ENCODE peak calls at places on chromosomes 7 and 10, in five cellular contexts. D, I, K, S and C are unnamed samples.

GRCh38 chr7:99038086-99038855 is 105.6 kb downstream of the SMURF1 start:
- DNase-seq in K (no peak), D (no peak), S (no peak), I (no peak), C (no peak)

GRCh38 chr10:44925224-44925623 is 14.1 kb downstream of the TMEM72 start:
- DNase-seq in K (no peak), S (no peak), D (no peak), I (no peak), C (no peak)

GRCh38 chr10:88457680-88458079 is 125.4 kb downstream of the RNLS start:
- DNase-seq in K (peak; percentile 57), I (no peak), D (no peak), S (no peak), C (no peak)

GRCh38 chr7:659306-659847 is 67.1 kb upstream of the DNAAF5 start:
- DNase-seq in D (no peak), I (no peak), S (no peak), K (no peak), C (no peak)

GRCh38 chr10:115093286-115093775 is at the start of gene ATRNL1:
- DNase-seq in K (peak; percentile 23), D (peak; percentile 0), S (peak; percentile 81), I (peak; percentile 79), C (peak; percentile 65)

GRCh38 chr10:44981172-44982113 is 2.8 kb upstream of the DEPP1 start:
- DNase-seq in K (peak; percentile 76), I (no peak), S (peak; percentile 90), D (no peak), C (no peak)

GRCh38 chr7:8433477-8434289 is at the start of gene NXPH1:
- DNase-seq in K (no peak), S (no peak), I (peak; percentile 61), D (no peak), C (peak; percentile 62)

GRCh38 chr7:130441408-130441854 is 615 bp upstream of the CEP41 start:
- DNase-seq in S (no peak), K (peak; percentile 67), D (no peak), I (no peak), C (no peak)

GRCh38 chr10:8060010-8060703 is 5.7 kb downstream of the GATA3 start:
- DNase-seq in D (peak; percentile 73), S (no peak), K (no peak), I (no peak), C (no peak)

GRCh38 chr7:42869131-42870020 is 42.5 kb downstream of the C7orf25 start:
- DNase-seq in I (no peak), S (no peak), D (no peak), K (no peak), C (no peak)

GRCh38 chr10:73529089-73529832 is 33.4 kb upstream of the PPP3CB start:
- DNase-seq in D (peak; percentile 71), I (no peak), S (no peak), K (peak; percentile 48), C (no peak)

GRCh38 chr7:122307228-122307619 is 2.7 kb upstream of the FEZF1 start:
- DNase-seq in K (no peak), I (no peak), S (no peak), D (no peak), C (no peak)

DNA sequence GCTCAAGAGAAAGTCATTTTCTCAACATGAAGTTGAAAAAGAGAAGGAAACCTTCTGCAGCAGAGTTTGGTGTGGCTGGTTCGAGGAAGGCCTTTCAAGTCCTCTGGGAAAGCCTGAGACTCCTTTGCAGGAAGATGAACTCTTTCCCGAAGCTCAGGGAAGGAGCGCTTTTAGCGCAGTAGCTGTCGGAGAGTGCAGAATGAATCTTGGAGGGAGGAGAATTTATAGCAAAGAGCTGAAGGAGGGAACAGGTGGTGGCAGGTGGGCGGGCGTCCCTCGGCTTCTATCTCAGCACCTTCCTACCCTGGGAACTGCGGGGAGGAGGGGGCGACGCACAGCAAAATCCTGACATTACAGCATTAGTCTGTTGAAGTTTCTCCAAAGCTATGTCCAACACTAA is at the start of gene ATOH7:
- DNase-seq in I (no peak), K (no peak), S (no peak), D (no peak), C (no peak)
- H3K9me3 ChIP-seq in I (no peaks in the 10 kb centered on the region), K (no peaks in the 10 kb centered on the region), S (no peaks in the 10 kb centered on the region), D (no peaks in the 10 kb centered on the region), C (no peaks in the 10 kb centered on the region)

DNA sequence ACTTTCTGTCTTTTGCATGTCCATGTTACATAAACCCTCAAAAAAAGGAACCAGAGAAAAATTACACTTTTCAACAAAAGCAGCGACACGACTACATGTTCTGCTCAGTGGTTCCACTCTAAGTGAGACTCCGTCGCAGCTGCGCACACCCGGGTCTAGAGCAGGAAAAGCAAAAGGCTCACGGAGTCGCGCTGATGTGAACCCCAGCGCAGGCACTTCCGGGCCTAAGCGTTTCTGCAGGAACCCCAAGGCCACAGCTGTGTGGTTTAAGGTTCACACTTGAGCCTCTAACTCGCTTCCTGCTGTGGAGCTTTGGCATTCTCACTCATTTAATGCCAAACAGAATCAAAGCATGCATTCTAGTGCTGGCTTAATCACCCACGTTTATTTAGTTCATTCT is 240.3 kb downstream of the DNAJB6 start:
- DNase-seq in K (no peak), S (peak; percentile 52), I (peak; percentile 73), D (no peak), C (peak; percentile 23)
- H3K9me3 ChIP-seq in K (no peaks in the 10 kb centered on the region), S (no peaks in the 10 kb centered on the region), I (no peaks in the 10 kb centered on the region), D (no peaks in the 10 kb centered on the region), C (no peaks in the 10 kb centered on the region)

DNA sequence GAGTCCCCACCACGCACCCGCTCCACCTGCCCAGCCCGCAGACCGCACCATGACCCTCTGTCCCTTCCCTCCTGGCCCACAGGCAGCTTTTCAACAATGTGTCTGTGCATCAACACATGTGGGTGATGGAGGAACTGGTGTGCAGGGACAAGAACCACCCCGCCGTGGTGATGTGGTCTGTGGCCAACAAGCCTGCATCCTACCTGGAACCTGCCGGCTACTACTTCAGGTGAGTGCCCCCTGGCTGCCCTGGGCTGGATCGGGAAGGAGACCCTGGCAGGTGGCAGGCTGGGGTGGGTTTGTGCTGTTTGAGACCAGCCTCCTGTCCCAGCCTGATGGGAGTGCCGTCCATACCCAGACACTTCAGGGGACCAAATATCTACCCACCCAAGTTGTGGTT is 69.6 kb downstream of the ZNF727 start:
- DNase-seq in I (no peak), D (no peak), K (no peak), S (peak; percentile 51), C (no peak)
- H3K9me3 ChIP-seq in I (peaks cover 65% of the 10 kb centered on the region), D (no peaks in the 10 kb centered on the region), K (no peaks in the 10 kb centered on the region), S (peaks cover 5% of the 10 kb centered on the region), C (no peaks in the 10 kb centered on the region)

GRCh38 chr7:157707983-157708720 is 371.3 kb downstream of the DNAJB6 start:
- DNase-seq in D (no peak), I (peak; percentile 67), K (no peak), S (peak; percentile 43), C (peak; percentile 46)

GRCh38 chr7:157711353-157711888 is 374.6 kb downstream of the DNAJB6 start:
- DNase-seq in D (no peak), S (peak; percentile 32), K (no peak), I (peak; percentile 58), C (peak; percentile 37)

GRCh38 chr7:157709531-157710251 is 372.9 kb downstream of the DNAJB6 start:
- DNase-seq in K (no peak), S (peak; percentile 61), D (no peak), I (peak; percentile 58), C (peak; percentile 53)

GRCh38 chr7:157710396-157710795 is 373.6 kb downstream of the DNAJB6 start:
- DNase-seq in D (no peak), I (peak; percentile 35), K (no peak), S (peak; percentile 45), C (peak; percentile 28)

GRCh38 chr7:157708896-157709295 is 372.1 kb downstream of the DNAJB6 start:
- DNase-seq in S (peak; percentile 37), I (peak; percentile 59), D (no peak), K (no peak), C (peak; percentile 48)
- H3K9me3 ChIP-seq in S (peaks cover 2% of the 10 kb centered on the region), I (no peaks in the 10 kb centered on the region), D (no peaks in the 10 kb centered on the region), K (no peaks in the 10 kb centered on the region), C (no peaks in the 10 kb centered on the region)

GRCh38 chr10:130372866-130373265 is 236.7 kb downstream of the GLRX3 start:
- DNase-seq in K (no peak), D (no peak), S (no peak), I (no peak), C (peak; percentile 27)

GRCh38 chr10:130382031-130382430 is 245.8 kb downstream of the GLRX3 start:
- DNase-seq in D (no peak), K (no peak), S (no peak), I (no peak), C (no peak)

GRCh38 chr10:130378556-130379400 is 242.6 kb downstream of the GLRX3 start:
- DNase-seq in S (peak; percentile 35), D (no peak), K (no peak), I (no peak), C (no peak)

GRCh38 chr10:130380056-130380455 is 243.9 kb downstream of the GLRX3 start:
- DNase-seq in D (no peak), S (no peak), K (no peak), I (no peak), C (no peak)

GRCh38 chr10:130377986-130378545 is 241.9 kb downstream of the GLRX3 start:
- DNase-seq in K (no peak), D (no peak), I (no peak), S (peak; percentile 55), C (no peak)
- H3K9me3 ChIP-seq in K (no peaks in the 10 kb centered on the region), D (no peaks in the 10 kb centered on the region), I (no peaks in the 10 kb centered on the region), S (peaks cover 2% of the 10 kb centered on the region), C (no peaks in the 10 kb centered on the region)

DNA sequence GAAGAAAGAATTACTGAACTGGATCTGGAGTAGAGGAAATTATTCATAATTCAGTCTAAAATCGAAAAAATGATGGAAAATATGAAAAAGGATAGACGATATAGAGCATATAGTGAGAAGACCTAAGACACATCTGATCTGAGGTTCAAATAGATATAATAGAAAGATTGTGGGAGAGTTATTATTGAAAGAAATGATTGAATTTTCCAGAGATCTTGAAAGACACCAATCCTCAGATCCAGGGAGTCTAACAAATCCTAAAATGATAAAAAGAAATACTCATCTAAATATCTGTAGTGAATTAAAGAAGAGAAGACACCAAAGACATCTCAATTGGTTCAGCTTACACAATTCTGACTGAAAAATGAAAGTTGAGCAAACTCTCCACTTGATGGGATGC is 12.9 kb downstream of the TCAF1 start:
- DNase-seq in K (no peak), I (no peak), S (no peak), D (no peak), C (no peak)
- H3K9me3 ChIP-seq in K (no peaks in the 10 kb centered on the region), I (peaks cover 16% of the 10 kb centered on the region), S (no peaks in the 10 kb centered on the region), D (no peaks in the 10 kb centered on the region), C (no peaks in the 10 kb centered on the region)

GRCh38 chr10:131776496-131776895 is 124.3 kb upstream of the PPP2R2D start:
- DNase-seq in K (no peak), D (no peak), S (no peak), I (no peak), C (no peak)
- H3K9me3 ChIP-seq in K (no peaks in the 10 kb centered on the region), D (peaks cover 24% of the 10 kb centered on the region), S (peaks cover 13% of the 10 kb centered on the region), I (peaks cover 32% of the 10 kb centered on the region), C (peaks cover 20% of the 10 kb centered on the region)